ENCODE peak calls at places on chromosomes 7 and 10, in seven cellular contexts. D is stimulated activated CD8-positive, alpha-beta memory T cell treated with anti-CD3 and anti-CD28 coated beads, Interleukin-12 subunit alpha, Interleukin-12 subunit beta, amount 100 ng/mL, for 1 hour; W is activated T-helper 9 cell treated with anti-CD3 and anti-CD28 coated beads, Interleukin-2, amount 50 U/mL, for 16 hours; Z is MCF 10A; K is activated CD8-positive, alpha-beta memory T cell treated with anti-CD3 and anti-CD28 coated beads for 4 hours; E is EL; R is amniotic epithelial cell. U is an unnamed sample.
A peak's percentile ranks its signal among the peaks of the same experiment; 100 is the strongest.

GRCh38 chr7:37352974-37353948 is 95.4 kb downstream of the ELMO1 start:
- DNase-seq in D (peak; percentile 46), W (peak; percentile 57), Z (peak; percentile 6), K (peak; percentile 61), E (no peak), R (no peak), U (no peak)

GRCh38 chr10:88728107-88728763 is 22.2 kb downstream of the LIPK start:
- DNase-seq in D (no peak), W (no peak), Z (peak; percentile 1), K (no peak), E (peak; percentile 30), R (peak; percentile 8), U (no peak)

GRCh38 chr10:16770646-16771045 is 46.6 kb downstream of the RSU1 start:
- DNase-seq in D (no peak), W (no peak), Z (no peak), K (no peak), E (no peak), R (no peak), U (no peak)

GRCh38 chr10:514137-514671 is 175.3 kb downstream of the DIP2C start:
- DNase-seq in D (no peak), W (no peak), Z (no peak), K (no peak), E (no peak), R (no peak), U (no peak)

GRCh38 chr10:15262036-15262713 is 93.7 kb upstream of the NMT2 start:
- DNase-seq in D (no peak), W (no peak), Z (peak; percentile 19), K (no peak), E (no peak), R (peak; percentile 9), U (peak; percentile 23)

GRCh38 chr7:105827106-105827870 is 49.1 kb downstream of the ATXN7L1 start:
- DNase-seq in D (no peak), W (no peak), Z (no peak), K (no peak), E (no peak), R (no peak), U (no peak)

GRCh38 chr10:93436577-93436976 is 45.6 kb downstream of the MYOF start:
- DNase-seq in D (no peak), W (no peak), Z (peak; percentile 72), K (no peak), E (peak; percentile 94), R (peak; percentile 91), U (peak; percentile 65)

GRCh38 chr7:107049971-107050532 is 5.5 kb downstream of the PRKAR2B start:
- DNase-seq in D (no peak), W (no peak), Z (no peak), K (no peak), E (no peak), R (no peak), U (no peak)

GRCh38 chr7:152137476-152138025 is 112.1 kb downstream of the GALNT11 start:
- DNase-seq in D (no peak), W (no peak), Z (no peak), K (no peak), E (no peak), R (no peak), U (no peak)

GRCh38 chr10:73768881-73769280 is 13.0 kb upstream of the CHCHD1 start:
- DNase-seq in D (peak; percentile 38), W (peak; percentile 48), Z (no peak), K (peak; percentile 41), E (no peak), R (no peak), U (no peak)

GRCh38 chr7:96236198-96237039 is 85.5 kb downstream of the SLC25A13 start:
- DNase-seq in D (no peak), W (no peak), Z (peak; percentile 84), K (no peak), E (peak; percentile 80), R (peak; percentile 99), U (peak; percentile 76)

GRCh38 chr7:2906197-2906931 is 62.3 kb upstream of the GNA12 start:
- DNase-seq in D (no peak), W (no peak), Z (no peak), K (no peak), E (no peak), R (no peak), U (no peak)

GRCh38 chr7:107396990-107397389 is 72.9 kb upstream of the GPR22 start:
- DNase-seq in D (no peak), W (no peak), Z (peak; percentile 20), K (no peak), E (no peak), R (no peak), U (peak; percentile 71)

GRCh38 chr10:28839600-28840007 is 162.3 kb downstream of the BAMBI start:
- DNase-seq in D (no peak), W (no peak), Z (peak; percentile 8), K (no peak), E (peak; percentile 77), R (peak; percentile 95), U (no peak)